ENCODE peak calls at places on chromosomes 11 and 22, in five cellular contexts. T, X, Y, O and E are unnamed samples.

GRCh38 chr11:44842219-44842618 is 108.5 kb downstream of the TP53I11 start:
- DNase-seq in T (no peak), X (no peak), Y (no peak), O (no peak), E (no peak)

GRCh38 chr11:71163371-71163770 is 89.0 kb downstream of the SHANK2 start:
- DNase-seq in T (no peak), X (no peak), Y (peak), O (peak), E (no peak)

GRCh38 chr11:19311306-19312030 is 70.7 kb upstream of the E2F8 start:
- DNase-seq in T (peak), X (peak), Y (no peak), O (peak), E (peak)

GRCh38 chr11:64558869-64559268 is 32.2 kb upstream of the SLC22A12 start:
- DNase-seq in T (no peak), X (no peak), Y (peak), O (no peak), E (no peak)

GRCh38 chr11:120383518-120384155 is 47.4 kb downstream of the ARHGEF12 start:
- DNase-seq in T (no peak), X (no peak), Y (no peak), O (no peak), E (no peak)

GRCh38 chr11:62236187-62236586 is 5.9 kb upstream of the SCGB1D2 start:
- DNase-seq in T (no peak), X (no peak), Y (no peak), O (no peak), E (no peak)

GRCh38 chr22:19859861-19860510 is 5.3 kb upstream of the GNB1L start:
- DNase-seq in T (no peak), X (no peak), Y (no peak), O (no peak), E (no peak)

GRCh38 chr22:50004923-50005322 is 7.6 kb downstream of the IL17REL start:
- DNase-seq in T (no peak), X (no peak), Y (no peak), O (no peak), E (no peak)

GRCh38 chr11:3946445-3947017 is 91.1 kb downstream of the STIM1 start:
- DNase-seq in T (peak), X (no peak), Y (no peak), O (no peak), E (no peak)

GRCh38 chr11:80899381-80899780 is 1458.6 kb upstream of the TENM4 start:
- DNase-seq in T (no peak), X (no peak), Y (no peak), O (no peak), E (no peak)

GRCh38 chr11:61042537-61042936 is 59.8 kb upstream of the CD5 start:
- DNase-seq in T (no peak), X (no peak), Y (no peak), O (no peak), E (no peak)

GRCh38 chr11:9313648-9314290 is 624 bp downstream of the TMEM41B start:
- DNase-seq in T (peak), X (no peak), Y (no peak), O (peak), E (no peak)

GRCh38 chr11:27282141-27282590 is 80.8 kb downstream of the CCDC34 start:
- DNase-seq in T (no peak), X (no peak), Y (no peak), O (peak), E (no peak)

GRCh38 chr11:75771646-75772410 is 3.2 kb downstream of the DGAT2 start:
- DNase-seq in T (no peak), X (no peak), Y (no peak), O (peak), E (no peak)

GRCh38 chr11:10975287-10975721 is 117.5 kb upstream of the ZBED5 start:
- DNase-seq in T (no peak), X (no peak), Y (no peak), O (no peak), E (no peak)

GRCh38 chr11:19869466-19869865 is 156.8 kb downstream of the NAV2 start:
- DNase-seq in T (no peak), X (no peak), Y (no peak), O (no peak), E (no peak)

GRCh38 chr11:116202922-116203321 is 569.9 kb downstream of the BUD13 start:
- DNase-seq in T (no peak), X (no peak), Y (no peak), O (no peak), E (no peak)

GRCh38 chr22:22959147-22959827 is 71.7 kb downstream of the IGLL5 start:
- DNase-seq in T (peak), X (peak), Y (no peak), O (peak), E (peak)

GRCh38 chr11:73330569-73331093 is 22.6 kb downstream of the ARHGEF17 start:
- DNase-seq in T (peak), X (no peak), Y (no peak), O (no peak), E (no peak)

GRCh38 chr22:22593964-22594656 is 35.0 kb upstream of the PRAME start:
- DNase-seq in T (no peak), X (peak), Y (no peak), O (peak), E (peak)

GRCh38 chr11:43687120-43687791 is 6.7 kb downstream of the HSD17B12 start:
- DNase-seq in T (peak), X (no peak), Y (no peak), O (peak), E (no peak)

GRCh38 chr11:73177380-73178091 is 35.4 kb upstream of the FCHSD2 start:
- DNase-seq in T (no peak), X (peak), Y (no peak), O (peak), E (no peak)

GRCh38 chr22:45974498-45974897 is 2.5 kb downstream of the WNT7B start:
- DNase-seq in T (no peak), X (no peak), Y (no peak), O (no peak), E (no peak)
- TF ChIP-seq CTCF in T (no peak), X (no peak), Y (no peak), O (no peak), E (no peak)

GRCh38 chr11:117909611-117910382 is 19.4 kb downstream of the TMPRSS13 start:
- DNase-seq in T (no peak), X (no peak), Y (peak), O (no peak), E (no peak)
- TF ChIP-seq CTCF in T (no peak), X (no peak), Y (no peak), O (no peak), E (no peak)

DNA sequence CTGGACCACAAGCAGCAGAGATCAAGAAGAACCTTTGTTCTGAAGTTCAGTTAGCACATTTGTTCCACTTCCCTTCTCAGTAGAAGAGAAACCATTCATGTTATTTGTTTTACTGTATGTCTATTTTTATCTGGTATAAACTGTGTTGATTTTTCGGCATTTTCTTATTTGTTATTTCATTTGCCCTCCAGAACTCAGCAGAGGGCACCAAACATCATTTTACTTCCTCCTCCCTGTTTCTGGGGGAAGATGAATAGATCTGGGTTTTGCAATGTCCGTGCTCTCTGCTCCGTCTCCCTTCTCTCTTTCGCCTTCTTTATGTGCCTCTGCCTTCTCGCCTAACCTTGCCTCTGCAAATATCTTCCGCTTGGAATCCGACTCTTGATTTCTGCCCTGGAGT is 366.9 kb downstream of the NTM start:
- DNase-seq in T (no peak), X (no peak), Y (no peak), O (no peak), E (no peak)
- TF ChIP-seq CTCF in T (no peak), X (no peak), Y (no peak), O (no peak), E (no peak)

DNA sequence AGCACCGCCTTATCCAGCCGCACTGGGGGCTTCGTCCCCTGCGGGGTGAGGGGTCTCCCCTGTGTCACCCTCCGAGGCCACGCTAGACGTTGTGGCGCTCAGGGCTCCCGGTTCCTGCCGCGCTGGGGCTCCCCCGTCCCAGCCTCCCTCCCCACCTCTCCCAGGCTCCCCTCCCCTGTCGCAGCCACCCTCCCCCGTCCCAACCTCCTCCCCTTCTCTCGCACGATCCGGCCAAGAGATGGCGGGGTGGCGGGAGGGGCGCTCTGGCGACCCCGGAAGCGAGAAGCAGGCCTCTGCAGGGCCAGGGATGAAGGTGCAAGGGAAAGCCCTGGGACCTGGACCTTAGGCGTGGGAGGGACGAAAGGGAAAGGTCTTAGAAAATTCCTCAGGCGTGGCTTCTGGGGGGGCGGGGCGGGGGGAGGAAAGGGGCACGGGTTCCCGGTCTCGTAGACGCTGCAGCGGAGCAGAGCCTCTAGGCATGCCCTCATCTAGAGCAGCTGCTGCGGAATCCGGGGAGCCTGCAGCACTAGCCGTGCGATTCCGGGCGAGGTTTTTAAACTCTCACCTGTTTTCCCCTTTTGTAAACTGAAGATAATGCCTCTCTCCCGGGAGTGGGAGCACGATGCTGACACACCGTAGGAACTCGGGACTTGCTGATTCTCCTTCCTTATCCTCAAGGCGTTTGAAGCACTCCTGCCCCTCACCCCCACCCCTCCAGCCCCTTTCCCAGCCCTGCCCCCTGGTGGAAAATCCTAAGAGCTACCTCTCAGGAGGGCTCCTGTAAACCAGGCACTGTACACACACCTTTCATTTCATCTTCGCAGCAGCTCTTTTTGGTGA is 14.4 kb downstream of the KCNJ5 start:
- DNase-seq in T (peak), X (peak), Y (no peak), O (no peak), E (peak)
- TF ChIP-seq CTCF in T (peak), X (peak), Y (no peak), O (no peak), E (peak)

DNA sequence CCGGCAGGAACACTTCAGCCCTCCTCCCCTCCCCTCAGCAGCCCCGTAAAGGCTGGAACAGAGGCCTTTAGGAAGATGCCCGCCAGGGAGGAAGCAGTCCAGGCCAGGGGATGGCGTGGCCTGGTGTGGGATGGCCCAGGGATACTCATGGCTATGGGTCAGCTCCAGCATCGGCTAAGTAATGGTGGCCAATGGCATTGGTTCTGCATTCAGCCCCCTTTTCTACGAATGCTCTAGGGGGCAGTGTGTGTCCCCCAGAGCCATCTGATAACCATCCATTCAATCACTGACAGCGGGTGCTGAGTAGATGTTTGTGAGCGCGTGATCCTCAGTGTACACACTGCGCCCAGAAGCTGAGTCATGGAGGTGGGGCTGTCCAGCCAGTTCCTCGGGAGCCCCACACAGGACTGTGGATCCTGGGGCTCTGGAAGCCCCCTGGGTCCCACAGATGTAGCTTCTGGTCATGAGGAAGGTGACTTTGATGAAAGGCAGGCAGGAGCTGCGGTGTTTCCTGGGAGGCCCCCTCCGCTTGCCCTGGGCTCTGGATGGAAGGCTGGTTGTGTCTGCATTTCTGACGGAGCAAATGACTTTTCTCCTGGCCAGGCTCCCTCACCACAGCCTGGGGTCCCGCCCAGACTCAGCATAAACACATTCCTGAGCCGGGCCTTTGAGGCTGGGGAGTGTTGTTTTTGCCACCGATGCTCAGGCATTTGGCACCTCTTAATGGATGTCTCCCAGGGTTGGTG is 46.5 kb downstream of the FBLN1 start:
- DNase-seq in T (peak), X (peak), Y (peak), O (peak), E (no peak)
- TF ChIP-seq CTCF in T (peak), X (no peak), Y (no peak), O (peak), E (no peak)

GRCh38 chr11:82802710-82803109 is 69.0 kb upstream of the FAM181B start:
- DNase-seq in T (no peak), X (no peak), Y (no peak), O (no peak), E (no peak)

GRCh38 chr11:82794490-82794889 is 60.8 kb upstream of the FAM181B start:
- DNase-seq in T (no peak), X (no peak), Y (no peak), O (no peak), E (no peak)

GRCh38 chr11:82796970-82797594 is 63.4 kb upstream of the FAM181B start:
- DNase-seq in T (peak), X (no peak), Y (no peak), O (peak), E (no peak)

GRCh38 chr11:82792822-82793569 is 59.3 kb upstream of the FAM181B start:
- DNase-seq in T (no peak), X (no peak), Y (no peak), O (no peak), E (no peak)

DNA sequence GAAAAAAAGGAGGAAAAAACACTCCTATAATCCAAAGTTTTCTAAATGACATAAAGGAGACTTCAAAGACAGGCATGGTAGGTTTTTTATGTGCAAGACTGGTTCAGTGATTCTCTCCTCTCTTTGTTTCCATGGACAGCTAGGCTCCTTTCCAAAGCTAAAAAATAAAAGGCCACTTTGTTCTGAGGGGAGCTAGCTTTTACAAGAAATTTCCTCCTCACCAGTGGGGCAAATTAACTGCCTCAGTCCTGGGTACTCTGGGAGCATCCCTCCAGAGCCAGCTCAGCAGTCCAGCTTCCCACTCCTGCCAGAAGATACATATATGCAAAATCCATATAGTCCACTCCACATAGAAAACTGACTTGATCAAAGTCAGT is 63.9 kb upstream of the FAM181B start:
- DNase-seq in T (no peak), X (no peak), Y (no peak), O (no peak), E (no peak)
- TF ChIP-seq CTCF in T (no peak), X (no peak), Y (no peak), O (no peak), E (no peak)

GRCh38 chr22:37240941-37241320 is 3.1 kb downstream of the RAC2 start:
- DNase-seq in T (no peak), X (no peak), Y (no peak), O (no peak), E (no peak)

GRCh38 chr22:37240240-37240940 is 3.7 kb downstream of the RAC2 start:
- DNase-seq in T (no peak), X (no peak), Y (no peak), O (no peak), E (peak)

GRCh38 chr22:37241351-37242142 is 2.5 kb downstream of the RAC2 start:
- DNase-seq in T (no peak), X (no peak), Y (no peak), O (no peak), E (peak)

GRCh38 chr22:37237371-37238268 is 6.4 kb downstream of the RAC2 start:
- DNase-seq in T (no peak), X (no peak), Y (no peak), O (no peak), E (peak)

DNA sequence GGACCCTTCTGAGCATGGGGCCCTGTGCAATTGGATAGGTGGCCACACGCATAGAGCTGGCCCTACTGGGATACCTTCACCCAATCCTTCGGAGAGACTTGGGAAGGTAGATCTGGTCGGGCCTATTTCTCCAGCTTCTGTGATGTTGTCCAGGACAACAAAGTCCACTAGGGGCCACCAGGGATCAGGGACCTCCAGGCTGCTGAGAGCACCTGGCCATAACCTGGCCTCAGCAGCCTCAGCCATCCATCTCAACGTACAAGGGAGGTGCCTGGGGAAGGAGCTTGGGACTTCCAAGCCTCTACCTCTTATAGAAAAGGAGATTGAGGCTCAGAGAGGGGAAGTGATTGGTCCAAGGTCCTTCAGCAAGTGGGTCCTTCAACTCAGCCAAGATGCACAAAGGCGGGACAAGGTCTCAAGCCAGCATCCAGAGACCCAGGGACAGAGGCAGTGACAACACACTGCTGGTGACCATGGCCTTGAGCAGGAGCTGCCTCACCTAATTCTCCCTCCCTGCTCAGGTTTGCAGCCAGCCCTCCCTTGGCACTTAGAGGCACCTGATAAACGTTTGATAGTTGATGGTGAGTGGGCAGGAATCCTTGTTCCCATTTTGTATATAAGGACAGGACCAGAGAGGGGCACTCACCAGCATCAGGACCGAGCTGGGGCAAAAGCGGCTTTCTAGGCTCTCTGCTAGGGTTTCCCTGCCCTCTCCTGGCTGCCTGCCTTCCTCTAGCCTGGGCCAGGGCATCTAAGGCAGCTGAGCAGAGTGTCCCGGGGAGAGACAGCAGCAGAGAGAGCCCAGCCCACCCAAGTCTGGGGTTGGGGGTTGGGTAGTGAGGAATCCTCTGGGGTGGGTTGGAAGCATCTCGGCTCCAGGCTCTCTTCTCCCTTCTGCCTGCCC is 4.5 kb downstream of the RAC2 start:
- DNase-seq in T (no peak), X (no peak), Y (no peak), O (no peak), E (no peak)
- TF ChIP-seq CTCF in T (no peak), X (no peak), Y (no peak), O (no peak), E (no peak)

GRCh38 chr11:84543367-84544159 is 1083.6 kb downstream of the DLG2 start:
- DNase-seq in T (no peak), X (no peak), Y (no peak), O (no peak), E (no peak)
- TF ChIP-seq CTCF in T (no peak), X (no peak), Y (no peak), O (no peak), E (no peak)

GRCh38 chr22:37893583-37893983 is 12.5 kb upstream of the MICALL1 start:
- DNase-seq in T (no peak), X (peak), Y (no peak), O (no peak), E (no peak)

GRCh38 chr22:37896181-37896592 is 9.9 kb upstream of the MICALL1 start:
- DNase-seq in T (no peak), X (no peak), Y (no peak), O (no peak), E (no peak)

GRCh38 chr22:37896939-37897338 is 9.2 kb upstream of the MICALL1 start:
- DNase-seq in T (no peak), X (no peak), Y (no peak), O (no peak), E (no peak)

GRCh38 chr22:37892566-37893338 is 13.3 kb upstream of the MICALL1 start:
- DNase-seq in T (no peak), X (peak), Y (no peak), O (no peak), E (no peak)

DNA sequence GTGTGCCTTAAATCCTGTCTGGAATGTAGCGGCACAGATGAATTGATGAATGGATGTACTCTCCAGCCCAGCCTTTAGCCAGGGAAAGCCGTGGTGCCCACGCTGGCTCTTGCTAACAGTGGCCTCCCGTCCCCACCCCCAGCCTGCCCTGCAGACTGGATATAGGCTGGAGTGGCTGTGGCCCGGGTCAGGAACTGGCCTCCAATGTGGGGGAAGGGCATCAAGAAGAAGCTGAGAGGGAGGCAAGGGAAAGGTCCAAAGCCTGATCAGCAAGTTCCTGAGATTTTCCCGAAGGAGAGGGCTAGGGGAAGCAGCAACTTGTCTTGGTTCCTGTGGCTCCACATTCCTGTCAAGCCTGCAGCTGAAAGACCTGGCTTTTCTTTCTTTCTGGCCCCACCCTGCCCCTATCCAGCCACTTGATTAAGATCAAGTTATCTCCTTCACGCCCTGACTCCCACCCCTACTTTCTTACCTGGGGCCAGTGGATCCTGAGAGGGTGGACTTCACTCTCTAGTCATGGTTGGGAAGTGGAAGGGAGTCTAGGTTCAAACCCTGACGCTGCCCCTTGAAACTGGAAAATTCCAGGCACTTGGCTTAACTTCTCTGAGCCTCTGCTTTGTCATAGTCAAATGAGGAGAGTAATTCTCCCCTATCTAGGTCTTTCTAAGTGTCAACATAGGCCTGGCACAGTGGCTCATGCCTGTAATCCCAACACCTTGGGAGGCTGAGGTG is 11.0 kb upstream of the MICALL1 start:
- DNase-seq in T (peak), X (no peak), Y (no peak), O (no peak), E (no peak)
- TF ChIP-seq CTCF in T (no peak), X (no peak), Y (no peak), O (no peak), E (no peak)